ENCODE peak calls at places on chromosomes 4 and X, in six cellular contexts. J is GM12891, X is lower leg skin, K is esophagus muscularis mucosa, C is suprapubic skin, W is NB4. T is an unnamed sample.

GRCh38 chr4:178462710-178463109 is 1020.5 kb upstream of the AGA start:
- DNase-seq in X (no peak), K (no peak), W (no peak), C (no peak), J (no peak), T (no peak)

GRCh38 chr4:2570551-2571222 is 34.2 kb downstream of the FAM193A start:
- DNase-seq in J (peak; percentile 63), X (no peak), W (peak; percentile 24), K (no peak), C (no peak), T (no peak)

GRCh38 chrX:120309873-120310730 is 1.2 kb downstream of the TMEM255A start:
- DNase-seq in W (peak; percentile 13), C (no peak), X (no peak), K (no peak), J (no peak), T (peak; percentile 1)

GRCh38 chrX:109475174-109475891 is 6.6 kb downstream of the GUCY2F start:
- DNase-seq in X (no peak), J (no peak), K (no peak), C (no peak), W (peak; percentile 58), T (peak; percentile 21)

GRCh38 chr4:109760682-109761081 is 30.8 kb upstream of the PLA2G12A start:
- DNase-seq in K (no peak), W (no peak), J (no peak), X (no peak), C (no peak), T (no peak)

GRCh38 chrX:53186363-53186762 is 38.6 kb downstream of the KDM5C start:
- DNase-seq in J (no peak), C (no peak), W (no peak), K (no peak), X (no peak), T (no peak)

GRCh38 chr4:47551682-47552081 is 66.6 kb downstream of the ATP10D start:
- DNase-seq in W (no peak), J (no peak), K (no peak), X (no peak), C (no peak), T (no peak)

GRCh38 chrX:3994315-3994714 is 280.9 kb upstream of the PRKX start:
- DNase-seq in K (no peak), W (no peak), X (no peak), J (no peak), C (no peak), T (no peak)

GRCh38 chr4:118955515-118955914 is 66.9 kb downstream of the SYNPO2 start:
- DNase-seq in X (no peak), K (no peak), J (no peak), C (no peak), W (no peak), T (no peak)

GRCh38 chrX:131762802-131763234 is 218.9 kb downstream of the OR13H1 start:
- DNase-seq in C (no peak), K (no peak), W (no peak), J (no peak), X (no peak), T (no peak)

GRCh38 chr4:1078490-1078889 is 34.9 kb downstream of the RNF212 start:
- DNase-seq in W (no peak), K (no peak), X (peak; percentile 63), C (no peak), J (no peak), T (no peak)

GRCh38 chr4:89489338-89489771 is 181.8 kb upstream of the GPRIN3 start:
- DNase-seq in C (no peak), K (no peak), J (no peak), X (no peak), W (no peak), T (no peak)

GRCh38 chr4:43457866-43458265 is 565.4 kb downstream of the GRXCR1 start:
- DNase-seq in W (no peak), X (no peak), C (no peak), J (no peak), K (no peak), T (no peak)

GRCh38 chrX:2664497-2664896 is 26.6 kb upstream of the CD99 start:
- DNase-seq in W (no peak), X (no peak), J (no peak), C (no peak), K (no peak), T (no peak)

GRCh38 chr4:140744421-140744820 is 11.8 kb downstream of the TBC1D9 start:
- DNase-seq in J (no peak), K (no peak), C (no peak), W (no peak), X (no peak), T (no peak)

DNA sequence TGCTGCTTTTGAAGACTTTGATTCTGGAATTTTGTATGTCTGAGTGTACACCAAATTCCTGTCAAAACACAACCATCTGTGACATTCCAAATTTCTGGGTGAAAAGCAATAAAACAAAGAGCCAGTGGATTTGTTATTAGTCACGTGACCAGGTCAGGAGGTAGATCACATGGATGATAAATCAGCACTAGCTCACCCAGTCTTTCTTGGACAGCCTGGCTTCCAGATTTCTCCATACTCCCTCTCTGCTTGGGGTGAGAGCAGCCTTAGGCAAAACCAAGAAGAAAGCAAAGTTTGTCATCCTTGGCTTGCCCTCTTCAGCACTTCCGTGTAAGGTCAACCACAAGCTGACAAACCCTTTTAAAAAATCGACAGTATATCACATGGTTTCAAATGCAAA is 194.2 kb downstream of the CLCN4 start:
- DNase-seq in J (no peak), K (no peak), W (no peak), X (no peak), C (no peak), T (no peak)
- TF ChIP-seq POLR2A in J (no peak), K (no peak), W (no peak), X (no peak), C (no peak), T (no peak)

GRCh38 chrX:135985974-135986312 is 708 bp downstream of the SLC9A6 start:
- DNase-seq in K (no peak), X (no peak), J (no peak), W (no peak), C (no peak), T (peak; percentile 16)

GRCh38 chrX:135988245-135988644 is 3.0 kb downstream of the SLC9A6 start:
- DNase-seq in X (no peak), C (no peak), K (no peak), W (no peak), J (no peak), T (no peak)

GRCh38 chrX:135982860-135983259 is 2.4 kb upstream of the SLC9A6 start:
- DNase-seq in C (no peak), X (no peak), J (no peak), W (no peak), K (no peak), T (no peak)

GRCh38 chrX:135984220-135984619 is 1.0 kb upstream of the SLC9A6 start:
- DNase-seq in J (no peak), X (no peak), C (no peak), K (no peak), W (no peak), T (no peak)

DNA sequence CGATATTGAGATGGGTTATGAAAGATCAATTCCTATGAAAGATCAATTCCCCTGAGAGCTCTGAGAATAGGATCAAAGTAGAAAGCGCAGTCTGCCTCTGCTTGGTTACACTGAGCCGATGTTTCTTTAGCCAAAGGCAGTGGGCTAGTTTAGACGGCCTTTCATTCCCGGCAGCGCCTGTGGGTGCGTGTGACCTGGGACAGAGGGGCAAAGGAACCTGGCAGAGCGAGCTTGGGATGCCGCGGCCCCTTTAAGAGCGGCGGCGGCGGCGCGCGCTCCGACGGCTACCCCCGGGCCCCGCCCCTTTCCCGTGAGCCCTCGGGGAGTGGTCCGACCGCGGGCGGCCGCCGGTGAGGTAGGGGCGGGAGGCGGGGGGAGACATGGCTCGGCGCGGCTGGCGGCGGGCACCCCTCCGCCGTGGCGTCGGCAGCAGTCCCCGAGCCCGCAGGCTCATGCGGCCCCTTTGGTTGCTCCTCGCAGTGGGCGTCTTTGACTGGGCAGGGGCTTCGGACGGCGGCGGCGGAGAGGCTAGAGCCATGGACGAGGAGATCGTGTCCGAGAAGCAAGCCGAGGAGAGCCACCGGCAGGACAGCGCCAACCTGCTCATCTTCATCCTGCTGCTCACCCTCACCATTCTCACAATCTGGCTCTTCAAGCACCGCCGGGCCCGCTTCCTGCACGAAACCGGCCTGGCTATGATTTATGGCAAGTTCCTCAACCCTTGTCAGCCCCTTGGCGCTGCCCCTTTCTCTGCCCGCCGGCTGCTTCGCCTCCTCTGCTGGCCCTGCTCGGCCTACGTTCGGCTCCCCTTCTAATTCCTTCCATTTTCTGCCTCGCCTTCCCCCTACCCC is at the start of gene SLC9A6:
- DNase-seq in X (peak; percentile 93), C (peak; percentile 76), K (peak; percentile 92), J (peak; percentile 55), W (peak; percentile 81), T (peak; percentile 69)
- TF ChIP-seq POLR2A in X (no peak), C (no peak), K (no peak), J (no peak), W (peak; percentile 9), T (no peak)

GRCh38 chrX:149939271-149940014 is 1.2 kb upstream of the EOLA2 start:
- DNase-seq in J (no peak), C (peak; percentile 97), X (peak; percentile 99), K (peak; percentile 98), W (peak; percentile 90), T (peak; percentile 94)

GRCh38 chrX:149940015-149940716 is 1.9 kb upstream of the EOLA2 start:
- DNase-seq in W (peak; percentile 97), X (peak; percentile 98), C (peak; percentile 97), K (peak; percentile 98), J (peak; percentile 44), T (peak; percentile 98)

GRCh38 chrX:149938427-149939270 is at the start of gene EOLA2:
- DNase-seq in W (peak; percentile 97), C (peak; percentile 97), J (peak; percentile 43), K (peak; percentile 99), X (peak; percentile 99), T (peak; percentile 99)

DNA sequence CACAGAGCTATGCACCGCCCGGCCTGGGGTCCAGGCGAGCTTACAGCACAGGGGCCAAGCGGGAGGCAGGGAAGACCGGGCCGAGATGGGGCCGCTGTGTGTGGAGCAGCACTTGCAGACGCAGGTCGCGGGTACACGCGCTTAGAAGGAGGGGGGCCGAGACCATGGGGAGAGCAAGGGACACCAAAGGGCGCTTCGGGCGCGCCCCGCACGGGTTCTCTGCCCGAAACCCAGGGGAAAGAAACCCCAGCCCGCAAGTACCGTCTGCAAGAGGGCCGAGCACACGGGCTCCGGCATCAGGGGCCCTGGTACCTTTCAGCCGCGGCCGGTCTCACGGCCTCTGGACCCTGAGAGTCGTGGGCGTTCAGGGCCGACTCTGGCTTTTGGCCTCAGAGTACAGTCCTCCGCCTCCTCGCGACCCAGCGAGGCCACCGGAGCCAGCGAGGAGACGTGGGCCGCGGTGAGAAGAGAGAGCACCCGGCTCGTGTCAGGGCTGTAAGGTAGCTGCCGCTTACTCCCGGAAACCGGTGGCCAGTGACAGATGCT is 337 bp downstream of the EOLA2 start:
- DNase-seq in C (peak; percentile 77), K (no peak), J (no peak), X (peak; percentile 88), W (peak; percentile 27), T (peak; percentile 63)
- TF ChIP-seq POLR2A in C (no peak), K (peak; percentile 7), J (peak; percentile 81), X (no peak), W (no peak), T (no peak)

DNA sequence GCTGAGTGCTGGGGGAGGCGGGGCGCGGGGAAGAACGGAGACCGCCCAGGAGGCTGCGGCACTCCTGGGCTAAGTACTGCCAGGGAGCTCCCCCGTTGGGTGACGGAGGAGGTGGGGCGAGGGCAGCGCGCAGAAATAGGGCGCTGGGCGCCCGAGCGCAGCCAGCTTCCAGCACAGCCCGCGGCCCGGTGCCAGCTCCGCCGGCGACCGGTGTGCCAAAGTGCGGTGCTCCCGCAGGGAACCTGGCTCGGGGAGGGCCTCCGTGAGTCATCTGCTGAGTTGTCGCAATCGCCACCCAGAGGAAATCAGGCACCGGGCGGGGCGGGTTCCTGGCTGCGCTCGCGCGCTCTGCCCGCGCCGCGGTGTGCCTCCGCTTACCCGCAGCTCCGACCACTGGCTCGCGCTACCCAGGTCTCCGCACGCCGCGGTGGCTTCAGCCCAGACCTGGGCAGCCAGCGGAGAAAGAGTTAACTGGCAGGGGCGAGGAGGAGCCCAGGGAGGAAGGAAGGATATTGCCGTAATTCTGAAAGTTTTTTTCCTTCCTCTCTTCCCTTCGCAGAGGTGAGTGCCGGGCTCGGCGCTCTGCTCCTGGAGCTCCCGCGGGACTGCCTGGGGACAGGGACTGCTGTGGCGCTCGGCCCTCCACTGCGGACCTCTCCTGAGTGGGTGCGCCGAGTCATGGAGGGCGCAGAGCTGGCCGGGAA is at the start of gene GPAT3:
- DNase-seq in X (peak; percentile 96), C (peak; percentile 91), W (peak; percentile 83), J (peak; percentile 52), K (peak; percentile 93), T (peak; percentile 62)
- TF ChIP-seq POLR2A in X (no peak), C (peak; percentile 10), W (peak; percentile 19), J (no peak), K (peak; percentile 37), T (no peak)

T was measured in erythroblast.